ENCODE peak calls at places on chromosomes 4 and X, in ten cellular contexts. M is CD8-positive, alpha-beta T cell; E is WERI-Rb-1; C is heart right ventricle; L is left lung; P is A549; X is right atrium auricular region; U is IMR-90; Y is esophagus muscularis mucosa; J is left ventricle myocardium inferior. W is an unnamed sample. For H3K9me3, the result is how much of the 10 kb centered on the place peaks cover.

GRCh38 chr4:3772632-3773031 is 6.4 kb downstream of the ADRA2C start:
- DNase-seq in M (no peak), E (no peak), C (no peak), L (no peak), P (no peak), X (no peak), U (no peak), Y (no peak), J (no peak), W (no peak)

GRCh38 chr4:61374612-61374920 is 174.4 kb downstream of the ADGRL3 start:
- DNase-seq in M (no peak), E (no peak), C (no peak), L (no peak), P (no peak), X (no peak), U (peak), Y (no peak), J (no peak), W (no peak)

GRCh38 chrX:1361275-1361674 is 24.7 kb downstream of the IL3RA start:
- DNase-seq in M (no peak), E (no peak), C (no peak), L (no peak), P (no peak), X (no peak), U (no peak), Y (no peak), J (no peak), W (no peak)

GRCh38 chrX:66756717-66757116 is 117.8 kb upstream of the EDA2R start:
- DNase-seq in M (no peak), E (no peak), C (no peak), L (no peak), P (no peak), X (no peak), U (no peak), Y (no peak), J (no peak), W (no peak)

GRCh38 chr4:84499065-84499982 is at the start of gene NKX6-1:
- DNase-seq in M (no peak), E (peak), C (no peak), L (no peak), P (peak), X (no peak), U (peak), Y (peak), J (peak), W (peak)

GRCh38 chrX:24563291-24564010 is 83.7 kb downstream of the PCYT1B start:
- DNase-seq in M (no peak), E (peak), C (no peak), L (no peak), P (no peak), X (no peak), U (no peak), Y (no peak), J (no peak), W (no peak)

GRCh38 chr4:96646146-96646545 is 806.3 kb downstream of the PDHA2 start:
- DNase-seq in M (no peak), E (no peak), C (no peak), L (no peak), P (no peak), X (no peak), U (no peak), Y (no peak), J (no peak), W (no peak)

GRCh38 chr4:3416821-3417221 is 24.9 kb upstream of the HGFAC start:
- DNase-seq in M (no peak), E (peak), C (no peak), L (no peak), P (no peak), X (no peak), U (no peak), Y (no peak), J (peak), W (no peak)

GRCh38 chr4:89755210-89755609 is 81.8 kb downstream of the SNCA start:
- DNase-seq in M (no peak), E (no peak), C (no peak), L (no peak), P (no peak), X (no peak), U (no peak), Y (no peak), J (no peak), W (no peak)

GRCh38 chr4:89929425-89930272 is 35.0 kb downstream of the MMRN1 start:
- DNase-seq in M (no peak), E (no peak), C (no peak), L (no peak), P (no peak), X (no peak), U (no peak), Y (no peak), J (no peak), W (no peak)

GRCh38 chr4:8762951-8763735 is 108.5 kb downstream of the HMX1 start:
- DNase-seq in M (no peak), E (no peak), C (no peak), L (peak), P (no peak), X (no peak), U (no peak), Y (no peak), J (no peak), W (peak)

GRCh38 chr4:8763966-8764901 is 107.4 kb downstream of the HMX1 start:
- DNase-seq in M (no peak), E (no peak), C (no peak), L (peak), P (no peak), X (no peak), U (no peak), Y (no peak), J (peak), W (peak)

GRCh38 chr4:8766610-8767009 is 105.0 kb downstream of the HMX1 start:
- DNase-seq in M (no peak), E (peak), C (no peak), L (peak), P (no peak), X (no peak), U (no peak), Y (no peak), J (peak), W (peak)

GRCh38 chr4:8765631-8766590 is 105.7 kb downstream of the HMX1 start:
- DNase-seq in M (no peak), E (peak), C (no peak), L (peak), P (no peak), X (no peak), U (no peak), Y (no peak), J (peak), W (peak)

DNA sequence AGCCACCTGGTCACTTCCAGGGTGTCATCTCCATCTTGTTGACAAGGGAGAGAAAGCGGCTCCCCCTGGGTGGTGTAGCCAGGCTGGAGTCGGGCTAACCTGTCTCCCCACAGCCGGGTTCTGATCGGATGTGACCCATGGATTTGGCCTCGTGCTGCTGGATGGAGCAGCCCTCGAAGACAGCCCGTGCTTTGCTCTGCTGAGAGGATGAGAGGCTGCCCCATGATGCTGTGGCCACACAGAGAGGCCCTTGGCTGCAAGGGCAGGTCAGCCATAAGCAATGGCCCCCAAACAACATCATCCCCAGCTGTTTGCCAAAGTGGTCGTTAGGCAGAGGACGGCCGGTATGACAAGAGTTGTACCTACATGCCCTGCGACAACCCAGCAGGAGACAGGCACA is 106.6 kb downstream of the HMX1 start:
- DNase-seq in M (no peak), E (no peak), C (no peak), L (no peak), P (no peak), X (no peak), U (no peak), Y (no peak), J (peak), W (peak)
- H3K9me3 ChIP-seq in M (under half), E (under half), C (under half), L (under half), P (under half), X (under half), U (under half), Y (under half), J (under half), W (under half)

GRCh38 chrX:152823657-152824056 is 6.9 kb downstream of the CETN2 start:
- DNase-seq in M (no peak), E (no peak), C (no peak), L (no peak), P (no peak), X (no peak), U (no peak), Y (no peak), J (no peak), W (no peak)

GRCh38 chrX:152821145-152821765 is 9.3 kb downstream of the CETN2 start:
- DNase-seq in M (no peak), E (peak), C (no peak), L (no peak), P (peak), X (no peak), U (peak), Y (no peak), J (no peak), W (peak)

GRCh38 chrX:152819732-152820131 is 10.8 kb downstream of the CETN2 start:
- DNase-seq in M (no peak), E (no peak), C (no peak), L (no peak), P (no peak), X (no peak), U (peak), Y (no peak), J (no peak), W (no peak)

GRCh38 chrX:152822383-152823086 is 8.0 kb downstream of the CETN2 start:
- DNase-seq in M (no peak), E (no peak), C (no peak), L (no peak), P (no peak), X (no peak), U (peak), Y (no peak), J (no peak), W (no peak)

GRCh38 chrX:152824841-152825374 is 5.6 kb downstream of the CETN2 start:
- DNase-seq in M (no peak), E (no peak), C (no peak), L (no peak), P (no peak), X (no peak), U (peak), Y (no peak), J (no peak), W (no peak)
- H3K4me3 ChIP-seq in M (no peak), E (no peak), C (no peak), L (no peak), P (no peak), X (no peak), U (no peak), Y (no peak), J (no peak), W (no peak)

DNA sequence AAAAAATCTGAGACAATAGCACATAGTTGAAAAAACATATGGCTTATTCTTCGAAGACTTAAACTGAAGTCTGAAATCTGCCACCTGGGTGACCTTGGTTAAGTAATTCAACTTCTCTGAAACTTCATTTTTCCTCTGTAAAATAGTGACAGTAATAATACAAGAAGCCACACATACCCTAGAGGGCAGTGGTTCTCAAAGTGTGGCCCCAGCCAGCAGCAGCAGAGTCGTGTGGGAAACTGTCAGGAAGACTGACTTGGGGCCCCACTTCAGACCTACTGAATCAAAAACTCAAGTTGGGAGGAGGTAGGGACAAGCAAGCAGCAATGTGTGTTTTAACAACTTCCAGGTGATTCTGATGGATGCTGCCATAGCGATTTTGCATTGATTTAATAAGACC is 249.9 kb downstream of the HNRNPD start:
- DNase-seq in M (no peak), E (no peak), C (no peak), L (no peak), P (no peak), X (no peak), U (no peak), Y (no peak), J (no peak), W (no peak)
- TF ChIP-seq CTCF in M (no peak), E (no peak), C (no peak), L (no peak), P (no peak), X (no peak), U (no peak), Y (no peak), J (no peak), W (no peak)

GRCh38 chr4:29153642-29154041 is 1566.5 kb upstream of the PCDH7 start:
- DNase-seq in M (no peak), E (no peak), C (no peak), L (no peak), P (no peak), X (no peak), U (no peak), Y (no peak), J (no peak), W (no peak)
- H3K9me3 ChIP-seq in M (under half), E (under half), C (under half), L (under half), P (under half), X (under half), U (under half), Y (under half), J (under half), W (under half)

GRCh38 chr4:165327211-165328100 is at the start of gene MSMO1:
- DNase-seq in M (peak), E (peak), C (peak), L (peak), P (peak), X (peak), U (peak), Y (peak), J (peak), W (peak)

GRCh38 chr4:165324918-165325304 is 2.6 kb upstream of the MSMO1 start:
- DNase-seq in M (no peak), E (no peak), C (no peak), L (no peak), P (no peak), X (no peak), U (no peak), Y (no peak), J (no peak), W (no peak)

GRCh38 chr4:165326831-165327210 is 648 bp upstream of the MSMO1 start:
- DNase-seq in M (no peak), E (peak), C (no peak), L (no peak), P (peak), X (no peak), U (peak), Y (no peak), J (no peak), W (no peak)

GRCh38 chr4:165324203-165324917 is 3.1 kb upstream of the MSMO1 start:
- DNase-seq in M (no peak), E (no peak), C (no peak), L (no peak), P (no peak), X (no peak), U (no peak), Y (no peak), J (no peak), W (no peak)

GRCh38 chr4:165325732-165326512 is 1.5 kb upstream of the MSMO1 start:
- DNase-seq in M (no peak), E (no peak), C (no peak), L (no peak), P (no peak), X (no peak), U (peak), Y (no peak), J (no peak), W (no peak)
- H3K4me3 ChIP-seq in M (no peak), E (peak), C (peak), L (peak), P (no peak), X (peak), U (no peak), Y (peak), J (peak), W (peak)

DNA sequence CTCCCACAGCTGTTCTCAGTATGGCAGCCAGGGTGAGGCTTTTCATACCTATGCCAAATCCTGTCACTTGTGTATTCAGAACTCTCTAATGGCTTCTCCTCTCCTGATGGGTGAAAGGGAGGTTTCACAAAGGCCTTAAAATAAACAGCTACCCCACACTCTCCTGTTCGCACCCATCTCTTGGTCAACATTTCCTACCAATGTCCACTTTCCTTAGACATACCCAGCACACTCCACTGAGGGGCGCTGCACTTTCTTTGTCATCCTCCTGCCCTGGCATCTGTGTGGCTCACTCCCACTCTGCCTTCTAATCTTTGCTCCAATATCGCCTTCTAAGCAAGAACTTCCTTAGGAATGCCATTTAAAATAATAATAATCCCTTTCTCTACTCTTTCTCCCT is 313.3 kb downstream of the PPP3CA start:
- DNase-seq in M (no peak), E (no peak), C (no peak), L (no peak), P (no peak), X (no peak), U (no peak), Y (no peak), J (no peak), W (no peak)
- TF ChIP-seq CTCF in M (no peak), E (peak), C (no peak), L (no peak), P (no peak), X (no peak), U (no peak), Y (no peak), J (no peak), W (peak)

GRCh38 chrX:45497290-45497689 is 296.6 kb upstream of the DIPK2B start:
- DNase-seq in M (no peak), E (no peak), C (no peak), L (no peak), P (no peak), X (no peak), U (peak), Y (no peak), J (no peak), W (no peak)
- H3K9me3 ChIP-seq in M (under half), E (under half), C (under half), L (under half), P (under half), X (under half), U (under half), Y (under half), J (under half), W (under half)

W was measured in BE2C.